ENCODE peak calls at places on chromosomes 13 and 19, in six cellular contexts. M is neuronal stem cell, Q is tibial artery, T is neural progenitor cell, C is heart left ventricle, D is right lobe of liver. O is an unnamed sample.

GRCh38 chr19:5932146-5932545 is 18.1 kb downstream of the CAPS start:
- DNase-seq in M (no peak), Q (no peak), T (no peak), C (no peak), D (no peak), O (no peak)

GRCh38 chr13:98405690-98406344 is 171.1 kb downstream of the STK24 start:
- DNase-seq in M (no peak), Q (no peak), T (no peak), C (no peak), D (no peak), O (no peak)

GRCh38 chr19:45670670-45671453 is 2.8 kb downstream of the GIPR start:
- DNase-seq in M (peak), Q (no peak), T (peak), C (peak), D (peak), O (peak)

GRCh38 chr13:98651716-98652115 is 74.8 kb upstream of the STK24 start:
- DNase-seq in M (no peak), Q (no peak), T (no peak), C (no peak), D (no peak), O (no peak)

GRCh38 chr19:11198175-11198534 is 810 bp upstream of the KANK2 start:
- DNase-seq in M (no peak), Q (no peak), T (no peak), C (no peak), D (no peak), O (no peak)

GRCh38 chr19:1856698-1857603 is 6.4 kb downstream of the KLF16 start:
- DNase-seq in M (no peak), Q (peak), T (peak), C (peak), D (peak), O (peak)

GRCh38 chr19:13623686-13624405 is 117.6 kb upstream of the CACNA1A start:
- DNase-seq in M (no peak), Q (no peak), T (no peak), C (no peak), D (no peak), O (no peak)

GRCh38 chr19:29120471-29120870 is 92.5 kb downstream of the UQCRFS1 start:
- DNase-seq in M (no peak), Q (no peak), T (no peak), C (no peak), D (no peak), O (no peak)

GRCh38 chr13:106796280-106797047 is 228.5 kb upstream of the ARGLU1 start:
- DNase-seq in M (peak), Q (no peak), T (peak), C (no peak), D (no peak), O (no peak)

DNA sequence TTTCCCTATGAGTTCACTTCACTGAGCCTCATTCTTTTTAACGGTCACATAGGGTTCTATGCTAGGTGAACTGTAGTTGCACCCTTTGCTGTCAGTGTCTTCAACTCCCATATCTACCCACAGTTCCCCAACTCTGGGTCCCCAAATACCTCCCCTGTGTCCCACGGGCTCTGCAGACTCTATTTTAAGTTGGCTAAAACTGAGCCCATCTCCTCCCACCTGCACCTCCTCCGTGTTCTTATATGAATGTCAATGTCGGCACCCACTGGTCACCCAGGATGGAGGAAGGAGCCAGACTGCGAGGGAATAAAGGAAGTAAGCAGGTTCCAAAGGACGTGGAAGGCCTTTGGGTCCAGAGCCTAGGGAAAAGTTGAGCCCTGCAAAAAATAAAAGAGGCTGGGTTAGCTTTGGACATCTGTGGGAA is 804 bp upstream of the PIN1 start:
- DNase-seq in M (no peak), Q (no peak), T (no peak), C (no peak), D (no peak), O (no peak)
- H3K4me3 ChIP-seq in M (peak), Q (peak), T (peak), C (peak), D (peak), O (no peak)

GRCh38 chr13:63393112-63393511 is 1977.5 kb upstream of the PCDH20 start:
- DNase-seq in M (no peak), Q (no peak), T (no peak), C (no peak), D (no peak), O (no peak)

DNA sequence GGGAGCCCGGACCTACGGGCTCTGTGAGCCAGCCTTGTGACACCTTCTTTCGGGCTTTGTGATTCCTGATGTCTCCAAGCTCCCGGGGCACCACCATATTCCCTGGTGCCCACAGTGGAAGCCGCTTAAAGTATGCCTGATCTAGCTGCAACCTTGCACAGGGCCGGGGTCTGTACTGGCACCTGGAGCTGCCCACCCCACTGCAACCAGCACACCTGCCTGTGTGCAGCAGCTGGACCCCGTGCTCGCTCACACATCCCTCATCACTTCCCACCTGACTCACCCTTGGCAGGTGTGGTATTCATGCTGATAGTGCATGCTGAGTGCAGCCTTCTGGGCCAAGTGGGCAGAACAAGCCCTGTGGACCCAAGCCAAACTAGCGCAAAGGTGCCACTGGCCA is 1981.1 kb upstream of the PCDH20 start:
- DNase-seq in M (no peak), Q (no peak), T (no peak), C (no peak), D (no peak), O (peak)
- H3K4me3 ChIP-seq in M (no peak), Q (no peak), T (no peak), C (no peak), D (no peak), O (no peak)

DNA sequence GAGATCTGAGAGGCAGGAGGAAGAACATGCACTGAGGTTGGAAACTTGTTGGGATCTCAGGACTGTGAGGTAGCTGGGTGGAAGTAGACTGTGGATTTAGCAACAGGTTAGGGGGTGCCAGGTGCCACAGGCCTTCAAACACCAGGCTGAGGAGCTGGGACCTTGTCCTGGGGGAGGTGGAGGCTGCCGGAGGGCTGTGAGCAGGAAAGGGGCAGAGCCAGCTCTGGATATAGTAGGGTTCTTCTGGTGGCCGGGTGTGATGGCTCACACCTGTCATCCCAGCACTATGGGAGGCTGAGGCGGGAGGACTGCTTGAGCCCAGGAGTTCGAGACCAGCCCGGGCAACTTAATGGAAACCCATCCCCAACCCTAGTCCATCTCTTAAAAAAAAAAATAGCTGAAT is 3.1 kb downstream of the FUZ start:
- DNase-seq in M (no peak), Q (no peak), T (no peak), C (no peak), D (no peak), O (no peak)
- H3K4me3 ChIP-seq in M (peak), Q (peak), T (no peak), C (peak), D (no peak), O (no peak)

DNA sequence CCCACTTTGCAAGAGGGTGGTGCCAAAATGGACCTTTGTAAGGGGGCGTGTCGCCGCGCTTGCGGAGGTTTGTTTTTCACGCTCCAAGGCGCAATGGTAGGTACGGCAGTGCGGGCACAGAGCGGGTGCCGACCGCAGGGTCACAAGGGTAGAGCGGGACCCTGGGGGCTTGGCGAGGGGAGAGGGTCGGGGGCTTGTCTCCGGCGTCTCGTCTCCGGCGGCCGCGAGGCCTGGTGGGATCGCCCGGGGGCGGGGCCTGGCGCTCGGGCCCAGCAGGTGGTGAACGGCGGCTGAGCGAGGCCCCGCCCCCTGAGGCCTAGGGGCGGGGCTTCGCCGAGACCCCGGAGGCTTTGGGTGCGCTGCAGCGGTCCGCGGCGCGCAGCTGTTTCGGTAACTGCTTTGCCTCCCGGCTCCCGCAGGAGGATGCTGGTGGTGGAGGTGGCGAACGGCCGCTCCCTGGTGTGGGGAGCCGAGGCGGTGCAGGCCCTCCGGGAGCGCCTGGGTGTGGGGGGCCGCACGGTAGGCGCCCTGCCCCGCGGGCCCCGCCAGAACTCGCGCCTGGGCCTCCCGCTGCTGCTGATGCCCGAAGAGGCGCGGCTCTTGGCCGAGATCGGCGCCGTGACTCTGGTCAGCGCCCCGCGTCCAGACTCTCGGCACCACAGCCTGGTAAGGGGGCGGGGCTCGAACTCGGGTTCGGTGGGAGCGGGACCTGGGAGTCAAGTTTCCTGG is at the start of gene TSEN34:
- DNase-seq in M (peak), Q (peak), T (peak), C (peak), D (peak), O (peak)
- H3K4me3 ChIP-seq in M (peak), Q (peak), T (peak), C (peak), D (peak), O (peak)